ENCODE peak calls at places on chromosomes 4 and X, in five cellular contexts. A is transverse colon, R is HCT116, O is upper lobe of left lung, C is GM23338. L is an unnamed sample.

GRCh38 chrX:115233497-115234219 is at the start of gene LRCH2:
- DNase-seq in A (no peak), R (no peak), O (peak; percentile 62), C (peak; percentile 55), L (no peak)

GRCh38 chr4:1746919-1747602 is 25.7 kb downstream of the TACC3 start:
- DNase-seq in A (no peak), R (no peak), O (peak; percentile 82), C (no peak), L (no peak)

GRCh38 chr4:2341911-2342652 is 76.4 kb downstream of the ZFYVE28 start:
- DNase-seq in A (no peak), R (no peak), O (no peak), C (no peak), L (peak; percentile 40)

GRCh38 chr4:104015680-104016079 is 295.9 kb upstream of the TACR3 start:
- DNase-seq in A (no peak), R (peak; percentile 28), O (no peak), C (peak; percentile 61), L (no peak)

GRCh38 chrX:85493821-85494220 is 114.4 kb upstream of the POF1B start:
- DNase-seq in A (no peak), R (no peak), O (no peak), C (no peak), L (no peak)

GRCh38 chrX:130118396-130118795 is 8.1 kb upstream of the ELF4 start:
- DNase-seq in A (no peak), R (no peak), O (no peak), C (no peak), L (no peak)

GRCh38 chr4:113760852-113761681 is 471 bp downstream of the CAMK2D start:
- DNase-seq in A (peak; percentile 84), R (no peak), O (peak; percentile 95), C (peak; percentile 78), L (peak; percentile 66)

GRCh38 chr4:5547651-5548249 is 160.6 kb downstream of the EVC2 start:
- DNase-seq in A (no peak), R (no peak), O (no peak), C (no peak), L (no peak)

GRCh38 chrX:19697416-19697815 is 182.1 kb upstream of the MAP3K15 start:
- DNase-seq in A (no peak), R (no peak), O (no peak), C (no peak), L (no peak)

GRCh38 chr4:127212701-127213100 is 420.1 kb upstream of the INTU start:
- DNase-seq in A (no peak), R (no peak), O (no peak), C (no peak), L (no peak)

DNA sequence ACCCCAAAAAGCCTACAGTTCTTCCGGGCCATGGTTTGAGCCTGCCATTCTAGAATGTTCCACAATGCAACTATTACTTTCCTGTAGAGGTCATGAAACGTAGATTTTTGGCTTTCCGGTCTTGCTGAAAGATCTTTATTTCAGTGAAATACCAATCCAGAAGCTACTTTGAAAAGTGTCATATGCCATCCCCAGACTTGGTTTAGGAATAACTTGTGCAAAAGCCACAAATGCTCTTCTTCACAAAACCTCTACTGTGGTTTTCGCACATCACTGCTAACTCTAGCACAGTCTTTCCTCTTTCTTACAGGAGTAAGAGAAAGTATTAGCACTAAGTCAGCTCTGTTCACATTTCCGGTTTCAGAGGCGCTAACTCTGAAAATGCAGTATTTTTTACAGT is 12.7 kb upstream of the CD40LG start:
- DNase-seq in A (no peak), R (no peak), O (no peak), C (no peak), L (no peak)
- H3K4me3 ChIP-seq in A (no peak overlapping the region), R (no peak overlapping the region), O (no peak overlapping the region), C (no peak overlapping the region), L (no peak overlapping the region)

DNA sequence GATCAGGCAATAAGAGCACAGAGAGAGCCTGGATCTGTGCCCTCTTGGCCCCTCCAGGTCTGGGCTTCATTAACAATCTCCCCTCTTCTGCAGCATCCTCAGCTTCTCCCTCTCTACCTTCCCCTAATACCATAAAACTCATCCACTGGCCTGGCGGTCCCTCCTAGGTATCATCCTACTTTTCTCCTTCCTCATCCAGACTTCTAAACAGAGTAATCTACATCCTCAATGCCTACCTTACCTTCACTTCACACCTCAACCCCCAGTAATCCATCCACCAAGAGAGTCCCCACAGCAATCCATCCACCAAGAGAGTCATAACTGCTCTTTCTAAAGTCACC is 17.0 kb downstream of the FGFBP1 start:
- DNase-seq in A (no peak), R (no peak), O (no peak), C (no peak), L (no peak)
- H3K4me1 ChIP-seq in A (peaks cover 5% of the 10 kb centered on the region), R (peaks cover 12% of the 10 kb centered on the region), O (no peaks in the 10 kb centered on the region), C (no peaks in the 10 kb centered on the region), L (no peaks in the 10 kb centered on the region)

GRCh38 chrX:65596270-65596669 is 61.7 kb upstream of the LAS1L start:
- DNase-seq in A (peak; percentile 24), R (no peak), O (no peak), C (no peak), L (peak; percentile 35)

GRCh38 chrX:65598559-65599147 is 64.1 kb upstream of the LAS1L start:
- DNase-seq in A (no peak), R (no peak), O (no peak), C (no peak), L (no peak)

GRCh38 chrX:65601126-65601525 is 66.3 kb upstream of the MSN start:
- DNase-seq in A (no peak), R (no peak), O (no peak), C (no peak), L (no peak)

GRCh38 chrX:65600106-65600505 is 65.5 kb upstream of the LAS1L start:
- DNase-seq in A (no peak), R (no peak), O (no peak), C (no peak), L (no peak)

DNA sequence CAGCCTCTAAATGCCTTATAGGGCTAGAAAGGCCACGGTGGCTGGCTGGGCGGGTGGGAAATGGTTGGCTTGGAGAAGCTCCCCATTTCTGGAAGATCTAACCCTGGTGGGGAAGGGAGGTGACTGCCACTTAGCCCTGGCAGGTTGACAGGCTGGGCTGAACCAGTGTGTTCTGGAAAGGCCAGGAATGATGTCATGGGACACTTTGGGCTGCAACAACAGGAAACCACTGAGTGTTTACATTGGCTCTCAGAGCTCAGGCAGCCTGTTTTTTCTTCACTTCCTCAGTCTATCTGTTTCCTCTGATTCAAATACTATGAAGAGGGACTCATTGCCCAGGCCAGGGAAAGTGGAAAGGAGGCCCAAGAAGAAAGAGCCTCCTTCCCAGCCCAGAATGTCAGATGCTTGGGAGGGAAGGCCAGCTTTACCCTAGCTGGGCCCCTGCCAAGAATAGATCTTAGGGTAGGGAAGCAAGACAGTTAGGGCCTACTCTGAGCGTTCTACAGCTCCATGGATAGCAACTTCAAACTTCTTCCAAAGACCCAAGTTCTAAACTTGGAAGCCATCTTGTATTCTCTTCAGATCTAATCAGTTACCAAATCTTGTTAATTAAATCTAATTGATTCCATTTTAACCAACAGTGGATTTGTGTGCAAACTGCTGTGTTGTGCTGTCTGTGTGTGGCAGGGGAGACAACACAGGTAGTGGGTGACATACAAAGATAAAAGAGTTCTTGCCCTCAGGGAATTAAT is 65.7 kb upstream of the MSN start:
- DNase-seq in A (peak; percentile 73), R (no peak), O (no peak), C (no peak), L (peak; percentile 77)
- TF ChIP-seq POLR2AphosphoS5 in A (peak; percentile 51), R (no peak), O (peak; percentile 98), C (no peak), L (peak; percentile 67)

GRCh38 chrX:76148753-76149152 is 24.1 kb upstream of the PBDC1 start:
- DNase-seq in A (peak; percentile 50), R (no peak), O (no peak), C (peak; percentile 26), L (no peak)
- H3K4me3 ChIP-seq in A (no peak overlapping the region), R (peak overlapping the region; percentile 2), O (peak overlapping the region; percentile 23), C (peak overlapping the region; percentile 35), L (peak overlapping the region; percentile 30)

DNA sequence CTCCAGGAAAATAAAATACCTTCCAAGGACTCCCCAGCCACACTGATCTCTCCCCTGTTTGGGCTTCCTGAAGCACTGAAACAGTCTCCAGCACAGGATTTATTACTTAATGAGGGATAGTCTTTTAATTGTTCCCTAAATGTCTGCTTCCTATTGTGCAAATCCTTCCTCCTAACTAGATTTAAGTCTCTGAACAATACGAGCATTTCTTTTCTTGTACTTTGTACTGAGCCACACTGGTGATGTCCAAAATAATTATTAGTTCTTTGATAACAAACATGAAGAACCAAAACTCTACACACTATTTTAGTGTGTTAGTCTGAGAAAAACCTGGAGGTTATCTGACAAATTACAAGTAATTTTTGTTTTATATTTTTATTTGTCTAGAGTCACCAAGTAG is 5.1 kb downstream of the ADGRA3 start:
- DNase-seq in A (no peak), R (no peak), O (no peak), C (no peak), L (no peak)
- H3K4me1 ChIP-seq in A (peaks cover 11% of the 10 kb centered on the region), R (peaks cover 12% of the 10 kb centered on the region), O (no peaks in the 10 kb centered on the region), C (peaks cover 49% of the 10 kb centered on the region), L (no peaks in the 10 kb centered on the region)

DNA sequence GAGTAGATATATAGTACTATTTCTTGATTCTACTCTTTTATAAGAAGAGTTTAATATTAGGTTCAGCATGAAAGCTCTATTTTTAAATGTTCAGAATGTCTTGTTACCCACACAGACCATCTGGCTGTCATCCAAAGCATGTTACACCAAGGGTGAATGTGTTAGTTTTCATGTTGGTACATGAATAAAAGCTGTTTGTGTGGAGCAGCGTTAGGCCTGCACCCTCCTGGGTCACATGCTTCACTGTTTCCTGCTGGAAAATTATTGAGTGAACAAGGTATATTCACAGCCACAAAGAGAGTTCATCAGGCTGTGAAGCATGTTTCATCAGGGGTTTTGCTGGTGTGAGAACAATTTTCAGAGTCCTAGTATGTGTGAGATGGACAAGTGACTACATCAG is 2429.5 kb downstream of the PCDH7 start:
- DNase-seq in A (no peak), R (no peak), O (no peak), C (no peak), L (no peak)
- TF ChIP-seq POLR2AphosphoS5 in A (no peak), R (no peak), O (no peak), C (no peak), L (no peak)

GRCh38 chrX:70456256-70456655 is 11.6 kb downstream of the DLG3 start:
- DNase-seq in A (no peak), R (no peak), O (no peak), C (no peak), L (no peak)

GRCh38 chrX:70452143-70452733 is 7.6 kb downstream of the DLG3 start:
- DNase-seq in A (peak; percentile 68), R (peak; percentile 18), O (peak; percentile 87), C (peak; percentile 77), L (peak; percentile 55)

GRCh38 chrX:70455366-70456202 is 10.9 kb downstream of the DLG3 start:
- DNase-seq in A (peak; percentile 54), R (no peak), O (peak; percentile 52), C (peak; percentile 65), L (no peak)

GRCh38 chrX:70454441-70455365 is 10.1 kb downstream of the DLG3 start:
- DNase-seq in A (peak; percentile 91), R (peak; percentile 82), O (peak; percentile 91), C (peak; percentile 95), L (peak; percentile 73)

GRCh38 chrX:70453024-70453618 is 8.5 kb downstream of the DLG3 start:
- DNase-seq in A (no peak), R (no peak), O (no peak), C (no peak), L (no peak)
- H3K4me3 ChIP-seq in A (peak overlapping the region; percentile 49), R (peak overlapping the region; percentile 51), O (peak overlapping the region; percentile 58), C (peak overlapping the region; percentile 58), L (peak overlapping the region; percentile 59)

GRCh38 chrX:42739258-42739657 is 38.7 kb downstream of the PPP1R2C start:
- DNase-seq in A (no peak), R (no peak), O (no peak), C (no peak), L (no peak)
- H3K4me1 ChIP-seq in A (no peaks in the 10 kb centered on the region), R (no peaks in the 10 kb centered on the region), O (no peaks in the 10 kb centered on the region), C (no peaks in the 10 kb centered on the region), L (no peaks in the 10 kb centered on the region)

L was measured in breast epithelium.